ENCODE peak calls at places on chromosome X, in six cellular contexts. R is fibroblast of mammary gland, W is foreskin fibroblast, S is hepatocyte, F is AG04449, U is ovary. A is an unnamed sample.
A peak's percentile ranks its signal among the peaks of the same experiment; 100 is the strongest.

GRCh38 chrX:66756717-66757116 is 117.8 kb upstream of the EDA2R start:
- DNase-seq in R (no peak), W (no peak), S (no peak), F (no peak), U (no peak), A (no peak)

GRCh38 chrX:108165349-108166111 is 74.0 kb downstream of the ATG4A start:
- DNase-seq in R (peak; percentile 68), W (peak; percentile 73), S (peak; percentile 52), F (no peak), U (no peak), A (peak; percentile 0)

GRCh38 chrX:44946771-44947170 is 73.8 kb downstream of the KDM6A start:
- DNase-seq in R (peak; percentile 30), W (peak; percentile 30), S (no peak), F (no peak), U (no peak), A (no peak)

GRCh38 chrX:115632455-115632854 is 71.5 kb downstream of the PLS3 start:
- DNase-seq in R (no peak), W (no peak), S (no peak), F (no peak), U (no peak), A (no peak)

GRCh38 chrX:3380603-3381002 is 34.2 kb upstream of the MXRA5 start:
- DNase-seq in R (no peak), W (no peak), S (no peak), F (no peak), U (no peak), A (no peak)

GRCh38 chrX:85326234-85327059 is 53.0 kb downstream of the POF1B start:
- DNase-seq in R (no peak), W (no peak), S (no peak), F (no peak), U (no peak), A (no peak)

GRCh38 chrX:56802921-56803848 is 74.1 kb downstream of the NBDY start:
- DNase-seq in R (peak; percentile 83), W (peak; percentile 75), S (peak; percentile 61), F (no peak), U (peak; percentile 84), A (peak; percentile 80)

GRCh38 chrX:119690921-119691716 is 1.8 kb downstream of the SEPTIN6 start:
- DNase-seq in R (peak; percentile 68), W (peak; percentile 51), S (peak; percentile 31), F (no peak), U (no peak), A (peak; percentile 60)

GRCh38 chrX:22105231-22105630 is 73.1 kb downstream of the PHEX start:
- DNase-seq in R (peak; percentile 91), W (peak; percentile 60), S (no peak), F (no peak), U (no peak), A (no peak)

GRCh38 chrX:52923781-52924241 is 26.7 kb downstream of the FAM156B start:
- DNase-seq in R (peak; percentile 59), W (peak; percentile 50), S (peak; percentile 39), F (no peak), U (peak; percentile 13), A (peak; percentile 79)

GRCh38 chrX:31356501-31357263 is 284.8 kb upstream of the FTHL17 start:
- DNase-seq in R (no peak), W (no peak), S (no peak), F (no peak), U (no peak), A (no peak)

GRCh38 chrX:19625612-19626011 is 110.3 kb upstream of the MAP3K15 start:
- DNase-seq in R (peak; percentile 9), W (no peak), S (no peak), F (no peak), U (no peak), A (peak; percentile 19)

GRCh38 chrX:80432863-80433262 is 12.6 kb downstream of the TENT5D start:
- DNase-seq in R (peak; percentile 3), W (no peak), S (peak; percentile 13), F (no peak), U (no peak), A (no peak)

GRCh38 chrX:46710927-46711623 is 47.8 kb downstream of the SLC9A7 start:
- DNase-seq in R (no peak), W (no peak), S (no peak), F (no peak), U (no peak), A (peak; percentile 50)

GRCh38 chrX:9467181-9467580 is 2.3 kb downstream of the TBL1X start:
- DNase-seq in R (no peak), W (no peak), S (no peak), F (no peak), U (no peak), A (no peak)

GRCh38 chrX:341541-342101 is 23.0 kb upstream of the GTPBP6 start:
- DNase-seq in R (no peak), W (no peak), S (no peak), F (no peak), U (no peak), A (no peak)

GRCh38 chrX:24466025-24466424 is 939 bp downstream of the PDK3 start:
- DNase-seq in R (no peak), W (no peak), S (no peak), F (no peak), U (peak; percentile 18), A (no peak)

GRCh38 chrX:20951016-20951795 is 423.0 kb upstream of the CNKSR2 start:
- DNase-seq in R (no peak), W (no peak), S (no peak), F (no peak), U (no peak), A (no peak)

GRCh38 chrX:154373340-154374306 is 811 bp downstream of the FLNA start:
- DNase-seq in R (peak; percentile 74), W (peak; percentile 80), S (peak; percentile 75), F (no peak), U (peak; percentile 76), A (peak; percentile 37)

GRCh38 chrX:20521245-20521644 is 254.5 kb upstream of the RPS6KA3 start:
- DNase-seq in R (peak; percentile 76), W (peak; percentile 76), S (peak; percentile 31), F (no peak), U (no peak), A (no peak)

GRCh38 chrX:74246524-74246923 is 57.5 kb upstream of the ZCCHC13 start:
- DNase-seq in R (peak; percentile 44), W (peak; percentile 55), S (no peak), F (no peak), U (no peak), A (no peak)

GRCh38 chrX:115911967-115912366 is 258.6 kb upstream of the AGTR2 start:
- DNase-seq in R (no peak), W (no peak), S (no peak), F (no peak), U (no peak), A (no peak)

GRCh38 chrX:15158350-15158735 is 111.5 kb downstream of the ASB9 start:
- DNase-seq in R (no peak), W (no peak), S (no peak), F (no peak), U (no peak), A (no peak)
- TF ChIP-seq CTCF in R (no peak), W (no peak), S (no peak), F (no peak), U (no peak), A (no peak)

DNA sequence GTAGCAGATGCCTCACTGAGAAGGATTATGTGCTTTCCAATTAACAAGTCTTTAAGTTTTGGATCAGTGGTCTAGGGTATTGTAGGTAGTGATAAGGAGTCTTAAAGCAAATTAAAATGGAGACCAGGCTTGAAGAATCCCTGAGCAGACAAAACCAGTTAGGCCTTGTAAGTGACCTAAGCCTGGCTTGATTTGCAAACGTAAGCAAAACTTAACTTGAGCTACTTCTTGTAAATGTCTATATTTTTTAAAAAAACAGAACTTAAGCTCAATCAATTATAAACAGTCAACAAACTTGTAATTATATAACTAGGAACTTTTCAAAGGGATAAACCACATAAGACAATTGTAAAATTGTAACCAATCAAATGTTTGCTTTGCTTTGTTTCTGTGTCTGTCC is 72.7 kb upstream of the NALF2 start:
- DNase-seq in R (no peak), W (no peak), S (no peak), F (no peak), U (no peak), A (no peak)
- H3K4me3 ChIP-seq in R (no peak overlapping the region), W (no peak overlapping the region), S (no peak overlapping the region), F (no peak overlapping the region), U (no peak overlapping the region), A (no peak overlapping the region)

GRCh38 chrX:77448170-77448569 is 981 bp downstream of the FGF16 start:
- DNase-seq in R (no peak), W (no peak), S (no peak), F (no peak), U (no peak), A (no peak)

GRCh38 chrX:77450415-77450814 is 3.2 kb downstream of the FGF16 start:
- DNase-seq in R (no peak), W (no peak), S (no peak), F (no peak), U (no peak), A (no peak)

GRCh38 chrX:77455437-77455836 is 8.2 kb downstream of the FGF16 start:
- DNase-seq in R (no peak), W (no peak), S (no peak), F (no peak), U (no peak), A (no peak)

GRCh38 chrX:77451041-77451440 is 3.9 kb downstream of the FGF16 start:
- DNase-seq in R (peak; percentile 81), W (peak; percentile 78), S (no peak), F (no peak), U (no peak), A (peak; percentile 6)

GRCh38 chrX:77453190-77453589 is 6.0 kb downstream of the FGF16 start:
- DNase-seq in R (no peak), W (no peak), S (no peak), F (no peak), U (no peak), A (no peak)
- TF ChIP-seq CTCF in R (peak; percentile 20), W (no peak), S (no peak), F (no peak), U (no peak), A (no peak)

GRCh38 chrX:39162322-39162721 is 361.1 kb downstream of the MID1IP1 start:
- DNase-seq in R (no peak), W (no peak), S (peak; percentile 45), F (no peak), U (peak; percentile 48), A (peak; percentile 12)
- H3K4me3 ChIP-seq in R (no peak overlapping the region), W (no peak overlapping the region), S (no peak overlapping the region), F (no peak overlapping the region), U (no peak overlapping the region), A (no peak overlapping the region)

DNA sequence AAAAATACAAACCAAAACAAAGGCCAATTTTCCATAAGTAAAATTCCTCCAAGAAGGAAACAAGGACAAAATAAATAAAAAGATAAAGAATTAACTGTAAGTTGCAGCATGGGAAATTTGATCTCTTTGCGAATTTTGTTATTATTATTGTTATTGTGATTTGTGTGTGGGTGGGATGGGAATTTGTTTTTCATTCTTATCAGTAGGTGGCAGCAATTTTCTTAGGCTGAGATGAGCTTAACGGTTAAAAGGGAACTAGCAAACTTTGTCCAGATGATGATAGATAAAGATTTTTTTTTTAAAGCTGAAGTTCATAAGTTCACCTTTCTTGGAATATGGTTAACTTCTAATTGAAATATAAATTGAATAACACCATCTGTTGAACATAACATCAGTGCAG is 83.2 kb upstream of the IL1RAPL2 start:
- DNase-seq in R (peak; percentile 4), W (no peak), S (no peak), F (no peak), U (no peak), A (no peak)
- TF ChIP-seq CTCF in R (peak; percentile 39), W (no peak), S (peak; percentile 31), F (no peak), U (no peak), A (peak; percentile 1)